ENCODE peak calls at places on chromosomes 3 and 15, in four cellular contexts. G is ovary, E is tibial artery, Z is heart right ventricle. S is an unnamed sample.

GRCh38 chr3:21237638-21238037 is 513.4 kb downstream of the ZNF385D start:
- DNase-seq in E (no peak), G (no peak), Z (no peak), S (no peak)

GRCh38 chr3:165195628-165196576 is at the start of gene SLITRK3:
- DNase-seq in Z (no peak), G (no peak), E (peak; percentile 37), S (peak; percentile 15)

GRCh38 chr3:177135841-177136492 is 61.3 kb downstream of the TBL1XR1 start:
- DNase-seq in Z (no peak), E (no peak), G (no peak), S (no peak)

GRCh38 chr3:45464336-45464809 is 76.0 kb downstream of the LARS2 start:
- DNase-seq in G (no peak), Z (no peak), E (no peak), S (no peak)

GRCh38 chr3:187838016-187838535 is 92.8 kb upstream of the BCL6 start:
- DNase-seq in G (no peak), E (no peak), Z (no peak), S (no peak)

GRCh38 chr15:89888214-89888804 is 5.5 kb downstream of the AP3S2 start:
- DNase-seq in Z (no peak), G (no peak), E (no peak), S (no peak)

GRCh38 chr15:49187537-49188245 is 17.6 kb downstream of the GALK2 start:
- DNase-seq in G (no peak), Z (no peak), E (no peak), S (no peak)

GRCh38 chr3:168511428-168512014 is 415.8 kb upstream of the GOLIM4 start:
- DNase-seq in Z (no peak), E (no peak), G (no peak), S (no peak)

GRCh38 chr3:116630494-116630893 is 79.1 kb upstream of the TUSC7 start:
- DNase-seq in Z (no peak), E (no peak), G (no peak), S (no peak)

GRCh38 chr15:29263289-29263688 is 6.3 kb downstream of the NSMCE3 start:
- DNase-seq in Z (no peak), E (no peak), G (no peak), S (no peak)

GRCh38 chr15:29260896-29261295 is 8.7 kb downstream of the NSMCE3 start:
- DNase-seq in E (no peak), G (no peak), Z (no peak), S (no peak)

GRCh38 chr15:29262738-29263137 is 6.9 kb downstream of the NSMCE3 start:
- DNase-seq in G (no peak), Z (no peak), E (no peak), S (no peak)

GRCh38 chr15:29259233-29259632 is 10.4 kb downstream of the NSMCE3 start:
- DNase-seq in Z (no peak), G (no peak), E (no peak), S (no peak)
- TF ChIP-seq CTCF in Z (no peak), G (no peak), E (no peak), S (no peak)

DNA sequence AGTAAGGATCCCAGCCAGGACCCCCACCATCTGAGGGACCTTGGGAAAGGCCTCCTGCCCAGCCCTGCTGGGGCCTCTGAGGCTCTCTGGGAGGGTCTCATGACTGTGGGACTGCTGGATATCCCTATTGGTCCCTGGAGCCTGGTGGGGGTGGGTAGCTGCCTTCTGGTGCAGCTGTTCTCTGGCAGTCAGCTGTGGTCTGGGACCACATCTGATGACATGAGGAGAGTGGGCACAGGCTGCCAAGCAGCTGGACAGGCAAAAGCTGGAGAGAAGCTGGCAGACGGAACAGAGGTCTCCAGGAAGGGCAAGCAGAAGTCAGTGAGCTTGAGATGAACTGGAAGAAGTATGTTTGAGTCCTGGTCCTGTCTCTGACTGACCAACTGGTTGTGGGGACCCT is 22.4 kb downstream of the PLEKHO2 start:
- DNase-seq in E (no peak), Z (no peak), G (no peak), S (no peak)
- H3K27ac ChIP-seq in E (no peak overlapping the region), Z (no peak overlapping the region), G (no peak overlapping the region), S (peak overlapping the region; percentile 30)

DNA sequence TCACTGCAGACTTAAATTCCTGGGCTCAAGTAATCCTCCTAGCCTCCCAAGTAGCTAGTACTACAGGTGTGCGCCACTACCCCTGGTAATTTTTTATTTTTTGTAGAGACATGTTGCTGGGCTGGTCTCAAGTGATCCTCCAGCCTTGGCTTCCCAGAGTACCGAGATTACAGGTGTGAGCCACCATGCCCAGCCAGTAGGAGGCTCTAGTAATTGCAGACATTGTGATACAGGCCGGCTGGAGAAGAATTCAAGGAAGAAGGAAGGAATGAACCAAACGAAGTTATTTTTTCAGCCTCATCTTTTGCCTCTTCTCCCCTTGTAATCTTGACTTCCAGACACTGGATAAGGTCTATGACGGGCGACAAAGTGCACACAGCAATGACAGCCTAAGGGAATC is 3.2 kb upstream of the PPP4R2 start:
- DNase-seq in Z (no peak), G (no peak), E (no peak), S (no peak)
- TF ChIP-seq CTCF in Z (no peak), G (no peak), E (no peak), S (no peak)

DNA sequence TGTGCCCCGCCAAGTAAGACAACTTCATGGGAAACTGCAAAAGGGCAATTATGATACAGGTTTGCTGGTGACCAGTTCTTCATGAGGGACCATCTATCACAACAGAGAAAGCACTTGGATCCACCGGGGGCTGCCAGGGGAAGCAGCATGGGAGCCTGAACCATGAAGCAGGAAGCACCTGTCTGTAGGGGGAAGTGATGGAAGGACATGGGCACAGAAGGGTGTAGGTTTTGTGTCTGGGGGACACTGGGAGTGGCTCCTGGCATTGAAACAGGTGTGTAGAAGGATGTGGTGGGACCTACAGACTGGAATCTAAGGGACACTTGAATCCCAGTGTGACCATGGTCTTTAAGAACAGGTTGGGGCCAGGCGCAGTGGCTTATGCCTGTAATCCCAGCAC is 22.6 kb downstream of the MKRN2 start:
- DNase-seq in E (no peak), G (no peak), Z (no peak), S (no peak)
- H3K27ac ChIP-seq in E (no peak overlapping the region), G (no peak overlapping the region), Z (peak overlapping the region; percentile 15), S (no peak overlapping the region)

GRCh38 chr15:91885714-91886265 is 32.3 kb downstream of the SLCO3A1 start:
- DNase-seq in Z (no peak), G (no peak), E (no peak), S (no peak)
- TF ChIP-seq CTCF in Z (peak; percentile 40), G (no peak), E (peak; percentile 42), S (no peak)

DNA sequence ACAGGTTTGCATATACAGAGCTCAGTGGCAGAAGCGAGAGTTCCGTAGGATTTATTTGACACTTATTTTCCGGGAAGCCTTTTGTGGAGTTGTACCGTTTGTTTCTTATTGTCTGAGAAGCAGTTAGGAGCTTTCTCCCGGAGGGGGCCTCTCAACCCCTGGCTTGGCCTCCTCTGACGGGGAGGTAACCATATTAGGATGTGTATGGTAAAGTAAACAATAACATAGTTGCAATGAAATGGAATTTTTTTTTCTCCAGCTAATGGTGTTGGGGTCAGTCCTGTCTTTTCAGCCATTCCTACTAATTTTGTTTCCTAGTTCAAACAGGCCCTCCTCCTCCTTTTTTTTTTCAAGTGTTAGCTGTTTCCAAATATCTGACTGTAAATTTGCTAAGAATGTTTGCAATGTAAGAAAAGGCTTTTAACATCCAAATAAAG is 338.5 kb downstream of the FOXP1 start:
- DNase-seq in G (peak; percentile 48), E (no peak), Z (no peak), S (no peak)
- H3K27ac ChIP-seq in G (no peak overlapping the region), E (peak overlapping the region; percentile 80), Z (peak overlapping the region; percentile 69), S (peak overlapping the region; percentile 69)

GRCh38 chr3:113136529-113136928 is 74.8 kb upstream of the BOC start:
- DNase-seq in Z (no peak), E (no peak), G (no peak), S (no peak)

GRCh38 chr3:113140876-113141275 is 70.5 kb upstream of the BOC start:
- DNase-seq in Z (no peak), G (no peak), E (no peak), S (no peak)

GRCh38 chr3:113132571-113132996 is 78.8 kb upstream of the BOC start:
- DNase-seq in Z (no peak), G (no peak), E (no peak), S (no peak)

GRCh38 chr3:113138839-113139743 is 72.3 kb upstream of the BOC start:
- DNase-seq in E (no peak), G (no peak), Z (no peak), S (peak; percentile 38)

GRCh38 chr3:113136071-113136470 is 75.3 kb upstream of the BOC start:
- DNase-seq in E (no peak), Z (no peak), G (no peak), S (no peak)
- TF ChIP-seq CTCF in E (peak; percentile 71), Z (peak; percentile 41), G (peak; percentile 80), S (peak; percentile 83)

GRCh38 chr3:47405820-47406761 is 25.3 kb downstream of the PTPN23 start:
- DNase-seq in E (no peak), G (no peak), Z (no peak), S (no peak)
- H3K27ac ChIP-seq in E (peak overlapping the region; percentile 78), G (no peak overlapping the region), Z (peak overlapping the region; percentile 39), S (peak overlapping the region; percentile 31)

DNA sequence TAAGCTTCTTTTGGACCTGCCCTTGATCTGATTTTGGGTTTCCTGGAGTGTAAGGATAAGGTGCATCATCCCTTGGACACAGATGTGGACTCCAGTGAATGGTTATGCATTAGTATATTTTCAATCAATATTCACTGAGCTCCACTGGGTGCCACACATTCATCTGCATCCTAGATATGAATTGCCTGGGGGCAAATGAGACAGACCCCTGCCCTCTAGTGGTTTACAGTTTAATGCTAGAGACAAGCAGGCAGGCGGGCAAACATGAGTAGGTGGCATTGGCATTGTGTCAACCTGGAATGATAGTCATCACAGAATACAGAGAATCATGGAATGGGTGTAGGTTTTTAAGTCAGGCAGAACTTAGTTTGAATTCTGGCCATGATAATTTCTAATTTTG is 252.5 kb upstream of the SOX14 start:
- DNase-seq in Z (no peak), G (no peak), E (no peak), S (no peak)
- TF ChIP-seq CTCF in Z (no peak), G (no peak), E (no peak), S (no peak)

GRCh38 chr3:98536456-98537017 is 4.8 kb downstream of the GPR15 start:
- DNase-seq in G (no peak), Z (no peak), E (no peak), S (no peak)
- H3K27ac ChIP-seq in G (no peak overlapping the region), Z (no peak overlapping the region), E (no peak overlapping the region), S (no peak overlapping the region)